ENCODE peak calls at places on chromosomes 3 and 15, in four cellular contexts. G is fibroblast of lung; N is psoas muscle; P is CD4-positive, alpha-beta T cell. A is an unnamed sample.

GRCh38 chr15:86595741-86596140 is 516.1 kb downstream of the AGBL1 start:
- DNase-seq in G (peak), N (no peak), P (no peak), A (no peak)

GRCh38 chr3:130897316-130897715 is 3.4 kb downstream of the ATP2C1 start:
- DNase-seq in G (peak), N (no peak), P (no peak), A (no peak)

GRCh38 chr3:36434682-36435426 is 54.5 kb downstream of the STAC start:
- DNase-seq in G (peak), N (no peak), P (no peak), A (no peak)

GRCh38 chr3:108271626-108272025 is 24.7 kb upstream of the HHLA2 start:
- DNase-seq in G (no peak), N (no peak), P (no peak), A (no peak)

GRCh38 chr15:90037961-90038633 is 37.0 kb downstream of the ZNF710 start:
- DNase-seq in G (peak), N (no peak), P (no peak), A (no peak)

GRCh38 chr3:39107874-39108308 is 411 bp downstream of the TTC21A start:
- DNase-seq in G (peak), N (no peak), P (no peak), A (no peak)

GRCh38 chr15:100131321-100132224 is 210.2 kb downstream of the ADAMTS17 start:
- DNase-seq in G (peak), N (no peak), P (no peak), A (no peak)

GRCh38 chr15:49421991-49422390 is 1.1 kb upstream of the FGF7 start:
- DNase-seq in G (peak), N (peak), P (peak), A (no peak)

GRCh38 chr3:87793322-87793877 is 265.4 kb downstream of the CGGBP1 start:
- DNase-seq in G (no peak), N (no peak), P (no peak), A (no peak)

GRCh38 chr3:177776656-177777055 is 579.4 kb upstream of the TBL1XR1 start:
- DNase-seq in G (peak), N (no peak), P (no peak), A (no peak)

GRCh38 chr3:69665026-69665739 is 74.1 kb upstream of the MITF start:
- DNase-seq in G (peak), N (no peak), P (no peak), A (no peak)

GRCh38 chr3:38027466-38028465 is 1.7 kb downstream of the PLCD1 start:
- DNase-seq in G (no peak), N (no peak), P (no peak), A (no peak)

GRCh38 chr3:172179680-172180399 is 140.5 kb downstream of the FNDC3B start:
- DNase-seq in G (no peak), N (no peak), P (no peak), A (no peak)

DNA sequence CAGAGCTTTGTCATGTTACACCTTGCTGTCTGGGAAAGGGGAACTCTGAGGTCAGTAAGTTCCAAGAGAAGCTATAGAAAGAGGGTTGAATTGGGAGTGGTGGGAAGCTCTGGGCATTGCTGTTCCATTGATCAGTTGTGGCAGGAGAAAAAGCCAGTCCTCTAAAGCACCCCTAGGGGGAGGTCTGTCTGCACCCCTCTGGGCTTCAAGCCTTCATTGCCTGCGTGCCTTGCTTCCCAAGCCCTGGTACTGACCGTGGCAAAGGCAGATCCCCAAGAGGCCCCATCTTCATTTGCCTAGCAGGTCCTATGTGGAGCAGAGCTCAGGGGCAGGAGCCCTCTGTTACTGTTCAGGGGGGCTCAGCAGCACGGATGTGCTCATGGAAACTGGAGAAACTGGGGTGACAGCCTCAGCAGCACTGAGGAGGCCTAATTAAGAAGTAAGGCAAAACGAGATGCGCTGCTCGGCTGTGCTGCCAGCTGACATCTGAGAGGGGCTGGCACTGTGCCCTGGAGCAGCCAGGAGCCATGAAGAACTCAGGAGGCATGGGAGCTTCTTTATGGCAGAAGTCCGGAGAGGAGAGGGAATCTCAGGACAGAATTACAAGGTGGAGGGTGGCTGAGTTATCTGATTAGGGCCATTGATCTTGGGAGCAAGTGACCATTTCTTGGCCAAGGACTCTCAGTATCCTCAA is 270.9 kb downstream of the RPLP1 start:
- DNase-seq in G (no peak), N (peak), P (no peak), A (no peak)
- TF ChIP-seq CTCF in G (peak), N (no peak), P (no peak), A (no peak)

GRCh38 chr3:58575986-58576652 is 1.1 kb downstream of the FAM107A start:
- DNase-seq in G (no peak), N (no peak), P (no peak), A (no peak)
- TF ChIP-seq CTCF in G (no peak), N (no peak), P (no peak), A (no peak)

GRCh38 chr3:168506589-168506988 is 410.9 kb upstream of the GOLIM4 start:
- DNase-seq in G (no peak), N (no peak), P (no peak), A (no peak)

GRCh38 chr3:168514252-168514651 is 418.5 kb upstream of the GOLIM4 start:
- DNase-seq in G (no peak), N (no peak), P (no peak), A (no peak)

GRCh38 chr3:168512802-168513201 is 417.1 kb upstream of the GOLIM4 start:
- DNase-seq in G (no peak), N (no peak), P (no peak), A (no peak)

DNA sequence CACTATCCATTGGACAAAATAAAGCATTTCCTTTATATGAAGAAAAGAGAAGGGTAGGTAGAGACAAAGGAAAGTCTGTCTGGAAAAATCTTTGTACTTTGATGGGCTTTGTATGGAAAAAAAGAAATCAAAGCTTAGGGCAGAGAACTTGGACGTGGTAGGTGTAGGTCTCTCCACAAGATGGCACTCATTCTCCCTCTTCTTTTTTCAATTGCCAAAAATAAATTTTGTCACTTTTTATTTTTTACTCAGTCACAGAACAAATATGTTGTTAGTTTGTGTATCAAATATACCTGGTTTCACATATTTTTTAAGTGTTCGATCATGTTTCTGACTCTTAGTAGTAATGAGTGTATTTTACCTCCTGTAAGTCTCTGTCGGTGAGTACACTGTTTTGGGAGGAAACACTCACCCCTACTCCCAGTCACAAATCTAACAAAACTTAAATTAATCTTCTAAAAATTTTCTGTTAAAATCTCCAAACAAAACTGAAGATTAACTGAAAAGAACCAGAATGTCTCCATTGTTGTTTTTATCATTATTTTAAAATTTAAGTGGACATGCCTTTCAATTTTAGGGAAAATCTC is 415.8 kb upstream of the GOLIM4 start:
- DNase-seq in G (peak), N (no peak), P (no peak), A (no peak)
- TF ChIP-seq CTCF in G (peak), N (peak), P (no peak), A (no peak)

GRCh38 chr15:60964527-60964926 is 264.6 kb downstream of the RORA start:
- DNase-seq in G (no peak), N (peak), P (no peak), A (no peak)
- TF ChIP-seq CTCF in G (no peak), N (peak), P (no peak), A (no peak)

DNA sequence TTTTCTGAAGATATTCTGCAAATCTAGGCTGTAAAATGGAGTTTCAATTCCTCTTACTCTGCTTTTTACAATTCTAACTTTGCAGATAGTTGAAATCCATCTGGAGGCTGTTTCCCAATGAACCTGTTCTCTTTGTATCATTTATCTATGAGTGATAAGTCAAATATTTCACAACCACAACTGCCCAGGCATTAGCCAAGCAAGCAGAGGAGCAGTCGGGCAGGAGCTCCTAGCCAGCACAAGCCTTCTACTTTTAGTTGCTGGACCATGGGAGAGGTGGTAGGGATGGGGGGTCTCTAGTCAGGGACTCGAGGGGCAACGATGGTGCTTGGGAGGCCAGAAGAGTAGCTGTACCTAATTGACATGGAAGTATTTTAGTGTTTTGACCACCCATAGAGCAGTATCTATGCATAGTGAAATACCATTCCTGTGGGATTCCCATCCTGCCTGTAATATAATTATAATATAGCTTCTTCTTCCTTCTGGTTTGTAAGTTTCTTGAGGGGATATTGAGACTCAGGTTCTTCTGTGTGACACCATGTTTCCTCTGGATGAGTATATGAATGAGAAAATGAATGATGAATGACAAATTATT is 353.5 kb upstream of the IL12A start:
- DNase-seq in G (peak), N (no peak), P (no peak), A (no peak)
- TF ChIP-seq CTCF in G (no peak), N (no peak), P (no peak), A (no peak)

GRCh38 chr3:105867690-105868449 is 942 bp downstream of the CBLB start:
- DNase-seq in G (no peak), N (no peak), P (no peak), A (no peak)
- TF ChIP-seq CTCF in G (no peak), N (no peak), P (no peak), A (no peak)

GRCh38 chr3:197882580-197882979 is 67.4 kb upstream of the RPL35A start:
- DNase-seq in G (no peak), N (no peak), P (no peak), A (no peak)

GRCh38 chr3:197883541-197883940 is 66.4 kb upstream of the RPL35A start:
- DNase-seq in G (no peak), N (no peak), P (no peak), A (no peak)

GRCh38 chr3:197880361-197881339 is 69.3 kb upstream of the RPL35A start:
- DNase-seq in G (no peak), N (no peak), P (no peak), A (no peak)

GRCh38 chr3:197878427-197878826 is 71.6 kb upstream of the RPL35A start:
- DNase-seq in G (peak), N (no peak), P (no peak), A (no peak)

DNA sequence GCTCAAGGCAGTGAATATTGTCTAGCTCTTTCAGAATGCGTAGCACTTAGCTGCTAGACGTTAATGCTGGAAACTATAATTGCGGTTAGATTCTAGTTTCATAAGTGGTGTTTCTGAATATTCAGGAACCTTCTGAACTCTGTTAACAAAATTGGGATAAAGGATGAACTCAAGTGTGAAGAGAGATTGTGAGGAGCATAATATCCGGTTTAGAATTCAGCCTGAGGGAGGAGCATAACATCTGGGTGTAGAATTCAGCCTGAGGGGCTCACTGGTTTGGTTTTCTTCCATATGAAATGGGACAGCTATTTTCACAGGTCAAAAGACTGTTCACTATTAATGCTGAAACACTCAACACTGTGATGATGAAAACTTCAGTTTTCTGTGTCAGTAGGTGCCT is 68.4 kb upstream of the RPL35A start:
- DNase-seq in G (no peak), N (no peak), P (no peak), A (no peak)
- TF ChIP-seq CTCF in G (no peak), N (no peak), P (no peak), A (no peak)

A was measured in omental fat pad.